ENCODE peak calls at places on chromosomes 11 and 22, in four cellular contexts. S is H1, T is K562, A is HepG2. P is an unnamed sample.

GRCh38 chr11:119607726-119608125 is 121.3 kb downstream of the NECTIN1 start:
- DNase-seq in S (no peak), T (no peak), A (no peak), P (no peak)

GRCh38 chr11:122711831-122712378 is 56.4 kb downstream of the UBASH3B start:
- DNase-seq in S (no peak), T (no peak), A (no peak), P (no peak)

GRCh38 chr11:18105802-18106574 is at the start of gene SAAL1:
- DNase-seq in S (peak), T (peak), A (peak), P (peak)

GRCh38 chr11:60389279-60389910 is 6.9 kb upstream of the MS4A14 start:
- DNase-seq in S (no peak), T (no peak), A (no peak), P (no peak)

GRCh38 chr22:20155330-20156041 is 4.6 kb upstream of the CCDC188 start:
- DNase-seq in S (no peak), T (no peak), A (peak), P (no peak)

GRCh38 chr11:133343951-133344350 is 188.3 kb downstream of the OPCML start:
- DNase-seq in S (no peak), T (no peak), A (no peak), P (no peak)

GRCh38 chr11:108474664-108475485 is 7.5 kb upstream of the C11orf65 start:
- DNase-seq in S (no peak), T (no peak), A (no peak), P (no peak)

GRCh38 chr22:31223786-31224191 is 11.7 kb downstream of the LIMK2 start:
- DNase-seq in S (no peak), T (no peak), A (peak), P (no peak)

GRCh38 chr11:130208241-130209127 is 48.9 kb downstream of the ST14 start:
- DNase-seq in S (no peak), T (no peak), A (no peak), P (no peak)

GRCh38 chr11:70503201-70503877 is 105.0 kb downstream of the CTTN start:
- DNase-seq in S (no peak), T (no peak), A (no peak), P (no peak)

GRCh38 chr11:103546236-103546635 is 437.0 kb downstream of the DYNC2H1 start:
- DNase-seq in S (no peak), T (no peak), A (no peak), P (no peak)

GRCh38 chr22:22408731-22409696 is 99.5 kb downstream of the ZNF280B start:
- DNase-seq in S (no peak), T (peak), A (peak), P (peak)

GRCh38 chr11:36361901-36362391 is 65.9 kb downstream of the PRR5L start:
- DNase-seq in S (peak), T (no peak), A (no peak), P (no peak)

GRCh38 chr11:4480577-4481539 is 1.6 kb upstream of the OR52K1 start:
- DNase-seq in S (no peak), T (no peak), A (no peak), P (no peak)

GRCh38 chr11:61904539-61905048 is 12.8 kb downstream of the RAB3IL1 start:
- DNase-seq in S (no peak), T (no peak), A (peak), P (no peak)

GRCh38 chr11:62298975-62299374 is at the start of gene SCGB1D4:
- DNase-seq in S (no peak), T (no peak), A (no peak), P (no peak)

GRCh38 chr11:15278129-15278528 is 163.4 kb downstream of the INSC start:
- DNase-seq in S (no peak), T (no peak), A (no peak), P (no peak)

GRCh38 chr22:48187272-48187855 is 1424.9 kb downstream of the TBC1D22A start:
- DNase-seq in S (no peak), T (no peak), A (no peak), P (no peak)

GRCh38 chr11:35276396-35276795 is 137.4 kb downstream of the CD44 start:
- DNase-seq in S (no peak), T (no peak), A (no peak), P (no peak)

GRCh38 chr11:113106507-113106906 is 145.3 kb downstream of the NCAM1 start:
- DNase-seq in S (no peak), T (no peak), A (no peak), P (no peak)

GRCh38 chr11:21174781-21175180 is 505.4 kb downstream of the NELL1 start:
- DNase-seq in S (no peak), T (no peak), A (no peak), P (no peak)

GRCh38 chr11:76597533-76598425 is 72.8 kb downstream of the LRRC32 start:
- DNase-seq in S (no peak), T (no peak), A (no peak), P (no peak)

GRCh38 chr22:44721206-44721605 is 19.2 kb downstream of the PRR5 start:
- DNase-seq in S (no peak), T (peak), A (no peak), P (no peak)

GRCh38 chr11:69449320-69450063 is 32.0 kb upstream of the LINC01488 start:
- DNase-seq in S (no peak), T (peak), A (peak), P (no peak)

GRCh38 chr11:267491-267994 is 10.7 kb upstream of the NLRP6 start:
- DNase-seq in S (no peak), T (peak), A (no peak), P (no peak)

GRCh38 chr22:18119409-18120110 is 9.0 kb downstream of the TUBA8 start:
- DNase-seq in S (no peak), T (no peak), A (no peak), P (no peak)

DNA sequence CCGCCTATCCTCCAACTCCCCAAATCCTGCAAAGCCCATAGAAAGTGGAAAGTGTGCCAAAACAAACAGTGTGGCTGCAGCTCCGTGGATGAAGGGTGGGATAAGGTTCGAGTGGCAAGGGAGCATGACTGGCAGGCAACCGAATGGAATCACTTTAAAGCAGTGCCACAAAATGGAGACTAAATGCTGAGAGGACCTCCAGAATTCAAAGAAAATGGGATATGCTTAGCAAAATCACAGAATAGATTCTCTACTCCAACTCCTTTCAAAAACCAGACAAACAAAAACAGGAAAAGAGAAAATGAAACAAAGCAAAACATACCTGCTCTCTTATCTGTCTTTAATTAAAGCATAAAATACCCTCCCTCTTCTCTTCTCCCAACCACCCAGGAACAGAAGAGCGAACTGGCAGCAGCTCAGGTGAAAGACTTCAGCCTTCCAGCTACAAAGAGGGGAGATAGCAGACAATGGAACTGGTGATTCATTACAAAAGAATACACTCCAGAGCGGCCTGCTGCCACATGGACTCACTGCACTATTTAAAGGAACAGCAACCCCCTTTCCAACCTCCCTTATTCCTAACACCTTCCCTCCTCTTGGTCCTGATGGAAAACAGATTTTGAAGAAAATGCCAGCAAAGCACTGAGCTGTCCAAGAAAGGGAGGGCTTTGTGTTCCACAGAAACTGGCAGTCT is 118.5 kb downstream of the APOL5 start:
- DNase-seq in S (no peak), T (peak), A (peak), P (no peak)
- TF ChIP-seq POLR2A in S (peak), T (no peak), A (no peak), P (no peak)

GRCh38 chr22:33779243-33779642 is 141.0 kb downstream of the LARGE1 start:
- DNase-seq in S (no peak), T (no peak), A (no peak), P (no peak)
- TF ChIP-seq TAF1 in S (no peak), T (no peak), A (no peak), P (no peak)

GRCh38 chr22:41350087-41350486 is 31.7 kb upstream of the TEF start:
- DNase-seq in S (no peak), T (peak), A (no peak), P (no peak)

GRCh38 chr22:41354979-41355378 is 26.8 kb upstream of the TEF start:
- DNase-seq in S (no peak), T (no peak), A (no peak), P (no peak)

GRCh38 chr22:41351011-41351410 is 30.7 kb upstream of the TEF start:
- DNase-seq in S (no peak), T (no peak), A (no peak), P (no peak)

GRCh38 chr22:41353862-41354575 is 27.7 kb upstream of the TEF start:
- DNase-seq in S (no peak), T (no peak), A (no peak), P (no peak)

GRCh38 chr22:41352058-41352457 is 29.7 kb upstream of the TEF start:
- DNase-seq in S (no peak), T (no peak), A (no peak), P (no peak)
- TF ChIP-seq POLR2AphosphoS5 in S (no peak), T (no peak), A (no peak), P (no peak)

DNA sequence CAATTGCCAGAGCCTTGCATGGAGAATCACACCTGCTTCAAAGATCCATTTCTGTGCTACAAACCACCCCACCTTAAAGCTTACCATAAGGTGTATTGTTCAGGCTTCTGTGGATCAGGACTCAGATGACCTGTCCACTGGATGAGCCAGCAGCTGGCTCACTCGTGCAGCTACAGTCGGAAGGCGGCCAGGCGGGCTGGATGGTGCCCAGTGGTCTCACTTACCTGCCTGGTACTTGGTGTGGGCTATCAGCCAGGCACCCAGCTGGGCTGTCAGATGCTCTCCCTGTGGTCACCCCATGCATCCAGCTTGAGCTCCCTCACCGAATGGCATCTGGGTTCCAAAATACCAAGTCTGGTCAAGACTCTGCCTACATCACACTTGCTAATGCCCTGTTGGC is 10.9 kb upstream of the APOBEC3B start:
- DNase-seq in S (no peak), T (no peak), A (no peak), P (no peak)
- TF ChIP-seq POLR2A in S (no peak), T (no peak), A (no peak), P (no peak)

GRCh38 chr22:41766476-41766875 is 34.0 kb upstream of the CCDC134 start:
- DNase-seq in S (no peak), T (no peak), A (no peak), P (no peak)

GRCh38 chr22:41772645-41773044 is 27.8 kb upstream of the CCDC134 start:
- DNase-seq in S (no peak), T (no peak), A (peak), P (no peak)

GRCh38 chr22:41772198-41772597 is 28.3 kb upstream of the CCDC134 start:
- DNase-seq in S (no peak), T (no peak), A (no peak), P (no peak)

GRCh38 chr22:41770715-41771452 is 29.6 kb upstream of the CCDC134 start:
- DNase-seq in S (no peak), T (no peak), A (no peak), P (no peak)

GRCh38 chr22:41768420-41768819 is 32.1 kb upstream of the CCDC134 start:
- DNase-seq in S (no peak), T (no peak), A (no peak), P (no peak)
- TF ChIP-seq TAF1 in S (no peak), T (no peak), A (no peak), P (no peak)

GRCh38 chr22:38758276-38758945 is 2.6 kb upstream of the SUN2 start:
- DNase-seq in S (no peak), T (no peak), A (no peak), P (no peak)
- TF ChIP-seq POLR2AphosphoS5 in S (no peak), T (no peak), A (no peak), P (no peak)

GRCh38 chr11:65872555-65873279 is at the start of gene EFEMP2:
- DNase-seq in S (no peak), T (no peak), A (no peak), P (no peak)
- TF ChIP-seq POLR2A in S (no peak), T (no peak), A (peak), P (no peak)